ENCODE peak calls at places on chromosomes 3 and 15, in five cellular contexts. U is breast epithelium, K is GM23338, B is neural progenitor cell, G is body of pancreas. Q is an unnamed sample. For H3K4me1, the result is how much of the 10 kb centered on the place peaks cover.

GRCh38 chr3:162338514-162338913 is 841.9 kb downstream of the OTOL1 start:
- DNase-seq in U (no peak), K (no peak), B (no peak), G (no peak), Q (no peak)

GRCh38 chr3:9786825-9787654 is 5.2 kb downstream of the TADA3 start:
- DNase-seq in U (no peak), K (peak), B (no peak), G (no peak), Q (no peak)

GRCh38 chr3:58386966-58387365 is 46.7 kb downstream of the PDHB start:
- DNase-seq in U (no peak), K (peak), B (no peak), G (no peak), Q (no peak)

GRCh38 chr15:82530606-82531379 is 9.5 kb downstream of the RPS17 start:
- DNase-seq in U (peak), K (peak), B (peak), G (peak), Q (peak)

GRCh38 chr15:78570710-78571109 is 5.4 kb downstream of the CHRNA5 start:
- DNase-seq in U (no peak), K (peak), B (no peak), G (no peak), Q (no peak)

GRCh38 chr3:56954125-56954524 is 106.3 kb upstream of the SPATA12 start:
- DNase-seq in U (no peak), K (no peak), B (no peak), G (no peak), Q (no peak)

GRCh38 chr3:125310623-125311076 is 64.5 kb downstream of the ZNF148 start:
- DNase-seq in U (no peak), K (no peak), B (no peak), G (peak), Q (no peak)

GRCh38 chr15:39127925-39128617 is 452.8 kb upstream of the THBS1 start:
- DNase-seq in U (no peak), K (peak), B (peak), G (no peak), Q (no peak)

GRCh38 chr15:40098489-40099261 is 10.0 kb downstream of the BMF start:
- DNase-seq in U (peak), K (peak), B (no peak), G (peak), Q (no peak)

GRCh38 chr3:183895296-183895695 is 10.6 kb upstream of the PARL start:
- DNase-seq in U (no peak), K (peak), B (peak), G (peak), Q (peak)

GRCh38 chr3:52225452-52226228 is at the start of gene TLR9:
- DNase-seq in U (no peak), K (no peak), B (no peak), G (no peak), Q (no peak)

GRCh38 chr3:185943363-185944106 is 5.7 kb upstream of the TRA2B start:
- DNase-seq in U (peak), K (peak), B (peak), G (peak), Q (peak)

GRCh38 chr3:38455639-38456430 is 2.1 kb downstream of the ACVR2B start:
- DNase-seq in U (no peak), K (peak), B (peak), G (no peak), Q (no peak)

GRCh38 chr3:45537960-45538640 is 56.5 kb upstream of the LIMD1 start:
- DNase-seq in U (no peak), K (no peak), B (no peak), G (peak), Q (no peak)

GRCh38 chr3:127005864-127006500 is 23.1 kb downstream of the PLXNA1 start:
- DNase-seq in U (no peak), K (no peak), B (no peak), G (no peak), Q (no peak)

GRCh38 chr15:51117270-51117669 is 22.6 kb upstream of the TNFAIP8L3 start:
- DNase-seq in U (no peak), K (no peak), B (no peak), G (no peak), Q (no peak)

GRCh38 chr3:71087109-71088018 is 496.2 kb downstream of the FOXP1 start:
- DNase-seq in U (no peak), K (no peak), B (no peak), G (no peak), Q (no peak)

GRCh38 chr3:186985713-186986364 is 55.5 kb downstream of the ST6GAL1 start:
- DNase-seq in U (no peak), K (no peak), B (no peak), G (no peak), Q (no peak)

GRCh38 chr3:184133840-184134745 is 1.1 kb upstream of the EIF2B5 start:
- DNase-seq in U (peak), K (peak), B (peak), G (peak), Q (peak)

GRCh38 chr15:30990036-30990435 is 1.4 kb downstream of the MTMR10 start:
- DNase-seq in U (no peak), K (no peak), B (no peak), G (no peak), Q (no peak)

GRCh38 chr15:30990451-30991300 is 752 bp downstream of the MTMR10 start:
- DNase-seq in U (peak), K (no peak), B (peak), G (no peak), Q (no peak)

GRCh38 chr15:30984118-30984517 is 7.3 kb downstream of the MTMR10 start:
- DNase-seq in U (no peak), K (no peak), B (no peak), G (no peak), Q (no peak)

GRCh38 chr15:30984542-30984941 is 6.9 kb downstream of the MTMR10 start:
- DNase-seq in U (no peak), K (no peak), B (no peak), G (no peak), Q (no peak)

DNA sequence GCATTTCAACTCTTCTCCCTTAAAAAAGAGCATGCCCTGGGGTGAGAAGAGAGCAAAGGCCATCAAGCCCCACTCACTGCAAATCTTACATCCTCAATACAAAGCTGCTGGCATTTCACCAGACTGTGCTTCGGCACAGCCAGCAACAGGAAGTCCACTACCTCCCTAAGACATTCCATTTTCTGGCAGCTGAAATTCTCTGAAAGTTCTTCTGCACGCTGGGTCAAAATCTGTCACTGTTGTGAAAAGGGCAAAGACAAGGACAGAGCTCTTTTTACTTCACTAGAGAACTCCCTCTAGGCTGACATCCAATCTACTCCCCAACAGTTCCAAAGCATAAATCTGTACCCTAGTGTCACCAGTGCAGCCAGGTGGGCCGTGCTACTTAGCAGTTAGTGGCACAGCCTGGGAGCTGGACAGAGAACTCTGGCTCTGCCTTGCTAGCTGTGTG is 6.3 kb downstream of the MTMR10 start:
- DNase-seq in U (no peak), K (no peak), B (no peak), G (peak), Q (no peak)
- H3K27ac ChIP-seq in U (no peak), K (no peak), B (no peak), G (no peak), Q (no peak)

DNA sequence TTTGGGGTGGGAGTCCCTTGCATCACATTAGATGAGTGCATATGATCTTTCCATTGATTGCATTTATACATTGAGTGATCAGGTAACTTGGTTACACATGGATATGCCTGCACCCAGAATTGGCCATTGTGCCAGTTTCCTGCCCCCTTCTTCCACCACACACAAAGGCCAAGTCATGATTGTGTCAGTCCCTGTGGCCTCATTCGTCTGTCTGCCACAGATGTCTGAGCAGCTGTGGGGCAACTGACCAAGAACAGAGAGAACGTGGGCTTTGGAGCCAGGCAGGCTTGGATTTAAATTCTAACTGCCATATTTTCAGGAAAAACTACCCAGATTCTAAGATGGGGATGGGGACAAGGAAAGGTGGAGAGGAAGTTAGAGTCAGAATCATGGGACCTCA is 27.0 kb downstream of the CCNL1 start:
- DNase-seq in U (no peak), K (no peak), B (no peak), G (peak), Q (no peak)
- H3K4me1 ChIP-seq in U (under half), K (under half), B (under half), G (half or more), Q (under half)

GRCh38 chr3:177039875-177040274 is 157.4 kb downstream of the TBL1XR1 start:
- DNase-seq in U (no peak), K (no peak), B (no peak), G (no peak), Q (no peak)
- H3K27ac ChIP-seq in U (no peak), K (peak), B (no peak), G (no peak), Q (no peak)

GRCh38 chr3:8503871-8504610 is 2.4 kb downstream of the LMCD1 start:
- DNase-seq in U (no peak), K (peak), B (no peak), G (no peak), Q (no peak)

GRCh38 chr3:8507496-8507895 is 5.9 kb downstream of the LMCD1 start:
- DNase-seq in U (no peak), K (no peak), B (no peak), G (no peak), Q (no peak)

GRCh38 chr3:8504611-8504973 is 3.0 kb downstream of the LMCD1 start:
- DNase-seq in U (no peak), K (no peak), B (no peak), G (no peak), Q (no peak)

GRCh38 chr3:8505621-8506020 is 4.0 kb downstream of the LMCD1 start:
- DNase-seq in U (no peak), K (no peak), B (no peak), G (peak), Q (no peak)

GRCh38 chr3:8506611-8507061 is 5.0 kb downstream of the LMCD1 start:
- DNase-seq in U (no peak), K (no peak), B (no peak), G (no peak), Q (no peak)
- H3K4me1 ChIP-seq in U (under half), K (under half), B (under half), G (half or more), Q (under half)

Q was measured in neuronal stem cell.